ENCODE peak calls at places on chromosomes 2 and 18, in five cellular contexts. I is cardiac muscle cell; T is CD4-positive, alpha-beta memory T cell; Y is fibroblast of pulmonary artery; K is EH. D is an unnamed sample.

GRCh38 chr2:200609027-200609614 is 23.3 kb downstream of the AOX1 start:
- DNase-seq in I (peak), T (no peak), Y (peak), K (peak), D (peak)

GRCh38 chr2:233944722-233945121 is 27.5 kb downstream of the TRPM8 start:
- DNase-seq in I (no peak), T (no peak), Y (no peak), K (no peak), D (no peak)

GRCh38 chr2:65056990-65057375 is 767 bp downstream of the CEP68 start:
- DNase-seq in I (no peak), T (no peak), Y (no peak), K (no peak), D (no peak)

GRCh38 chr2:230184727-230185578 is 34.8 kb downstream of the SP110 start:
- DNase-seq in I (peak), T (no peak), Y (peak), K (peak), D (peak)

GRCh38 chr2:119475225-119475856 is 43.7 kb downstream of the TMEM37 start:
- DNase-seq in I (no peak), T (no peak), Y (no peak), K (no peak), D (no peak)

GRCh38 chr2:48448274-48449061 is 81.5 kb upstream of the STON1 start:
- DNase-seq in I (peak), T (peak), Y (peak), K (peak), D (peak)

GRCh38 chr2:97806738-97807618 is 93.6 kb downstream of the ZAP70 start:
- DNase-seq in I (peak), T (peak), Y (peak), K (peak), D (peak)

GRCh38 chr2:120937736-120938131 is 202.1 kb downstream of the GLI2 start:
- DNase-seq in I (peak), T (no peak), Y (peak), K (peak), D (peak)

GRCh38 chr2:68423966-68424650 is 43.0 kb downstream of the FBXO48 start:
- DNase-seq in I (no peak), T (no peak), Y (no peak), K (no peak), D (no peak)

GRCh38 chr18:80029690-80030089 is 4.5 kb upstream of the RBFA start:
- DNase-seq in I (no peak), T (no peak), Y (no peak), K (no peak), D (no peak)

GRCh38 chr2:96815326-96816126 is 542 bp upstream of the CNNM3 start:
- DNase-seq in I (peak), T (no peak), Y (peak), K (peak), D (peak)